ENCODE peak calls at places on chromosome 21, in four cellular contexts. U is CD8-positive, alpha-beta T cell; B is K562; N is skeletal muscle cell. K is an unnamed sample.

GRCh38 chr21:15264084-15264483 is 199.3 kb upstream of the NRIP1 start:
- DNase-seq in U (no peak), B (no peak), N (no peak), K (no peak)

GRCh38 chr21:17911628-17912027 is 92.5 kb upstream of the C21orf91 start:
- DNase-seq in U (no peak), B (no peak), N (no peak), K (no peak)

GRCh38 chr21:16792155-16792554 is 720.7 kb upstream of the CXADR start:
- DNase-seq in U (no peak), B (no peak), N (no peak), K (no peak)

GRCh38 chr21:42360317-42360716 is 6.0 kb downstream of the TFF1 start:
- DNase-seq in U (no peak), B (no peak), N (no peak), K (no peak)

GRCh38 chr21:34997295-34997694 is 51.8 kb downstream of the RUNX1 start:
- DNase-seq in U (no peak), B (peak; percentile 33), N (no peak), K (no peak)

GRCh38 chr21:29189358-29189757 is 58.9 kb downstream of the MAP3K7CL start:
- DNase-seq in U (no peak), B (no peak), N (no peak), K (no peak)

GRCh38 chr21:31846690-31847089 is 26.1 kb upstream of the HUNK start:
- DNase-seq in U (no peak), B (no peak), N (no peak), K (no peak)

GRCh38 chr21:41927727-41928409 is 25.9 kb downstream of the C2CD2 start:
- DNase-seq in U (no peak), B (no peak), N (no peak), K (no peak)

GRCh38 chr21:41481191-41481590 is 26.8 kb downstream of the TMPRSS2 start:
- DNase-seq in U (no peak), B (no peak), N (peak; percentile 60), K (no peak)

GRCh38 chr21:34580181-34580700 is 34.7 kb downstream of the RCAN1 start:
- DNase-seq in U (no peak), B (no peak), N (no peak), K (no peak)

GRCh38 chr21:39807738-39808137 is 59.5 kb upstream of the PCP4 start:
- DNase-seq in U (no peak), B (no peak), N (no peak), K (no peak)

GRCh38 chr21:28633803-28634572 is 358.7 kb downstream of the LTN1 start:
- DNase-seq in U (no peak), B (no peak), N (peak; percentile 40), K (no peak)

GRCh38 chr21:29082416-29082815 is 9.0 kb upstream of the CCT8 start:
- DNase-seq in U (no peak), B (no peak), N (no peak), K (no peak)

GRCh38 chr21:16366207-16366606 is 636.4 kb downstream of the USP25 start:
- DNase-seq in U (no peak), B (no peak), N (no peak), K (no peak)

GRCh38 chr21:34790834-34791233 is 122.0 kb downstream of the CLIC6 start:
- DNase-seq in U (no peak), B (no peak), N (no peak), K (no peak)

GRCh38 chr21:42524341-42525227 is 10.9 kb downstream of the SLC37A1 start:
- DNase-seq in U (peak; percentile 67), B (no peak), N (no peak), K (no peak)

GRCh38 chr21:29490016-29490415 is 191.3 kb downstream of the BACH1 start:
- DNase-seq in U (no peak), B (no peak), N (no peak), K (no peak)

GRCh38 chr21:27734146-27734545 is 767.3 kb upstream of the ADAMTS5 start:
- DNase-seq in U (no peak), B (no peak), N (peak; percentile 36), K (peak; percentile 1)

DNA sequence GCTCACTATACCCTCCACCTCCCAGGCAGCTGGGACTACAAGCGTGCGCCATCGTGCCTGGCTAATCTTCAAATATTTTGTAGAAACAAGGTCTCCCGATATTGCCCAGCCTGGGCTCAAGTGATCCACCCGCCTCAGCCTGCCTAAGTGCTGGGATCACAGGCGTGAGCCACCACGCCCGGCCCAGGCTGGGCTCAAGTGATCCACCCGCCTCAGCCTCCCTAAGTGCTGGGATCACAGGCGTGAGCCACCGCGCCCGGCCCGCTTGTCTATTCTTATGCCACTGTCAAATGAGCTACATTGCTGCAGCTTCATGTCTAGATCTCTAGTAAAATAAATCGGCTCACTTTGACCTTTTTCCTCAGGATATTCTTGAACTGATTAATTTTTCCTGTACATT is 107.7 kb upstream of the COL6A1 start:
- DNase-seq in U (no peak), B (no peak), N (no peak), K (no peak)
- H3K4me3 ChIP-seq in U (no peak overlapping the region), B (no peak overlapping the region), N (no peak overlapping the region), K (no peak overlapping the region)

GRCh38 chr21:46562472-46562871 is 42.4 kb downstream of the S100B start:
- DNase-seq in U (no peak), B (no peak), N (no peak), K (no peak)

GRCh38 chr21:46562964-46563607 is 41.8 kb downstream of the S100B start:
- DNase-seq in U (no peak), B (no peak), N (no peak), K (no peak)

GRCh38 chr21:46567348-46567747 is 37.5 kb downstream of the S100B start:
- DNase-seq in U (no peak), B (no peak), N (no peak), K (no peak)

GRCh38 chr21:46561448-46562095 is 43.3 kb downstream of the S100B start:
- DNase-seq in U (peak; percentile 52), B (no peak), N (no peak), K (no peak)

GRCh38 chr21:46564391-46564790 is 40.5 kb downstream of the S100B start:
- DNase-seq in U (no peak), B (no peak), N (no peak), K (no peak)
- H3K4me3 ChIP-seq in U (no peak overlapping the region), B (no peak overlapping the region), N (no peak overlapping the region), K (no peak overlapping the region)

GRCh38 chr21:26093094-26093493 is 77.5 kb downstream of the APP start:
- DNase-seq in U (no peak), B (no peak), N (no peak), K (no peak)

GRCh38 chr21:26096494-26096893 is 74.1 kb downstream of the APP start:
- DNase-seq in U (no peak), B (no peak), N (no peak), K (no peak)

GRCh38 chr21:26097475-26097874 is 73.1 kb downstream of the APP start:
- DNase-seq in U (no peak), B (no peak), N (no peak), K (no peak)

GRCh38 chr21:26096972-26097371 is 73.6 kb downstream of the APP start:
- DNase-seq in U (no peak), B (no peak), N (no peak), K (no peak)

DNA sequence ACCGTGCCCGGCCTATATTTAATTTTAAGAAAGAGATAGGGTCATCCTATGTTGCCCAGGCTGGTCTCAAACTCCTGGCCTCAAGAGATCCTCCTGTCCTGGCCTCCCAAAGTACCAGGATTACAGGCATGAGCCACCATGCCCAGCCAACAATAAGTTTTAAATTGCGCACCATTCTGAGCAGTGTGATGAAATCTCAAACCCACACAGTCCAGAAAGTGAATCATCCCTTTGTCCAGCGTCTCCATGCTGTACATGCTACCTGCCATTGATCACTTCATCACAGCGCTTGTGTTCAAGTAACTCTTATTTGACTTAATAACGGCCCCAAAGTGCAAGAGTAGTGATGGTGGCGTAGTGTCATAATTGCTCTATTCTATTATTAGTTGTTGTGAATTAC is 75.4 kb downstream of the APP start:
- DNase-seq in U (no peak), B (no peak), N (no peak), K (no peak)
- H3K4me3 ChIP-seq in U (no peak overlapping the region), B (no peak overlapping the region), N (no peak overlapping the region), K (no peak overlapping the region)

DNA sequence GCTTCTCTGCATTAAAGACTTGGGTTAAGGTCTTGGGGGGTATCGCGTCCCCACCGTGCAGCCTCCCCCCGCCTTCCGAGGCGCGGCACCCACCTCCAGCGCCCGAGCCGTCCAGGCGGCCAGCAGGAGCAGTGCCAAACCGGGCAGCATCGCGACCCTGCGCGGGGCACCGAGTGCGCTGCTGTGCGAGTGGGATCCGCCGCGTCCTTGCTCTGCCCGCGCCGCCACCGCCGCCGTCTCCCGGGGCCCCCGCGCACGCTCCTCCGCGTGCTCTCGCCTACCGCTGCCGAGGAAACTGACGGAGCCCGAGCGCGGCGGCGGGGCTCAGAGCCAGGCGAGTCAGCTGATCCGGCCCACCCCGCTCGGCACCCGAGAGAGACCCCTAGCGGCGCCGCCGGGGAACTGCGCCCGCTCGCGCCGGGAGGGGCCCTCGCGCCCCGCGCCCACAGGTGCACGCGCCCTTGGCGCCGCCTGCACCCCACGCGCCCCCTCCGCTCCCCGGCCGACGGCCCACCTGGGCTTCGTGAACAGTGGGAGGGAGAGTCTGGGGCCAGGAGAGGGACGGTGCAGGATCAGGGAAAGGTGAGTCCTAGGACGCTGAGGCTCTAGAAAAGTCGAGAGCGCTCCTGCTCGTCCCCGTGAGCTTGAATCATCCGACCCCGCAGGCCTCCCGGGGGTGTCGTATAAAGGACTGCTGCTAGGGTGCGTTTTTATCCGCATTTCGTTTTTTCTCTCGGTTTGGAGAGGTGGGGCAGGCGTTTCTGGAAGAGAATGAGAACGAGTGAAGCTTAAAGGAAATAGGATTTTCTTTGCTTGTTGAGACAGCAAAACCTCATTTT is at the start of gene APP:
- DNase-seq in U (peak; percentile 88), B (peak; percentile 80), N (no peak), K (no peak)
- H3K4me3 ChIP-seq in U (peak within 1 kb of the TSS; percentile 85), B (no peak within 1 kb of the TSS), N (peak within 1 kb of the TSS; percentile 91), K (peak within 1 kb of the TSS; percentile 95)

GRCh38 chr21:45466330-45467220 is 61.6 kb downstream of the COL18A1 start:
- DNase-seq in U (no peak), B (no peak), N (no peak), K (no peak)

GRCh38 chr21:45464309-45464708 is 59.3 kb downstream of the COL18A1 start:
- DNase-seq in U (no peak), B (no peak), N (no peak), K (no peak)

GRCh38 chr21:45467221-45467779 is 62.3 kb downstream of the COL18A1 start:
- DNase-seq in U (no peak), B (no peak), N (no peak), K (no peak)

GRCh38 chr21:45465105-45465504 is 60.1 kb downstream of the COL18A1 start:
- DNase-seq in U (no peak), B (no peak), N (no peak), K (no peak)

DNA sequence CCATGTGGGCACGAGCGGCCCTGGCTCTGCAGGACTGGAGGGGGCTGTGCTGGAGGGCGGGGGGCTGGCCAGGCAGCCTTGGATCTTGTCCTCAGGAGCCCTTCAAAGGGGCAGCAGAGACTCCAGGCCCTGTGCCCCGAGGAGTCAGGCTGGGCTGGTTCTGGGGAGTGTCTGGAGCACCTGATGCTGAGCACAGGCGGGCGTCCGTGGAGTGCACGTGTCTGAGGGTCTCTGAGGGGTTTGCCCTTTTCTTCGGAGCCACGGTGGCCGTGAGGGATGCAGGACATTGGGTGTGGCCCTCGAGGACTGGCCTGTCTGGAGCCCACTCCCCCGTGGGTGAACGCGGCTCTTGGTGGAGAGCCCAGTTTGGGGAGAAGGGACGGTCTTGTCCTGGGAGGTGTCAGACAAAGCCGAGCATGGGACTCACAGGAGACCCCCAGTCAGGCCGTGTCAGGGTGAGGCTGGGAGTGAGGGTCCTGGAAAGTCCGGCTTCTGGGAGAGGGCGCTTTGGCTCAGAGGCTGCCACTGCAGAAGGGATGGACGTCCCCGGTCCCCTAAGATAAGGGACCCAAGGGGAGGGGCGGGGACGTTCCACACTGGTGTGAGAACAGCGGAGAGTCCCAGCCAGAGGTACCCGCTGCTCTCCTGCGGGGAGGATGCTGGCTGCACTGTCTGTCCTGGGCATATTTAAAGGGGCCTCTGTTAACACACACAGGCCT is 60.8 kb downstream of the COL18A1 start:
- DNase-seq in U (no peak), B (no peak), N (no peak), K (no peak)
- H3K4me3 ChIP-seq in U (no peak overlapping the region), B (no peak overlapping the region), N (no peak overlapping the region), K (no peak overlapping the region)